ENCODE peak calls at places on chromosome 12, in nine cellular contexts. One of them, this sample, is unnamed.

GRCh38 chr12:113462117-113462774 is 9.4 kb downstream of the LHX5 start:
- DNase-seq in Peyer's patch: peak; percentile 89
- DNase-seq in uterus: peak; percentile 37
- DNase-seq in CD8-positive, alpha-beta T cell: peak; percentile 56
- DNase-seq in effector memory CD4-positive, alpha-beta T cell: peak; percentile 34
- DNase-seq in IMR-90: peak; percentile 68
- DNase-seq in stomach: peak; percentile 82
- DNase-seq in GM12878: no peak
- DNase-seq in pancreas: peak; percentile 79
- DNase-seq in this sample: peak; percentile 29

GRCh38 chr12:46558696-46559095 is 186.1 kb upstream of the SLC38A2 start:
- DNase-seq in Peyer's patch: no peak
- DNase-seq in uterus: no peak
- DNase-seq in CD8-positive, alpha-beta T cell: no peak
- DNase-seq in effector memory CD4-positive, alpha-beta T cell: no peak
- DNase-seq in IMR-90: no peak
- DNase-seq in stomach: no peak
- DNase-seq in GM12878: no peak
- DNase-seq in pancreas: no peak
- DNase-seq in this sample: no peak

GRCh38 chr12:96063046-96063445 is 27.7 kb upstream of the LTA4H start:
- DNase-seq in Peyer's patch: no peak
- DNase-seq in uterus: no peak
- DNase-seq in CD8-positive, alpha-beta T cell: no peak
- DNase-seq in effector memory CD4-positive, alpha-beta T cell: no peak
- DNase-seq in IMR-90: peak; percentile 25
- DNase-seq in stomach: no peak
- DNase-seq in GM12878: no peak
- DNase-seq in pancreas: no peak
- DNase-seq in this sample: no peak

GRCh38 chr12:28035483-28035882 is 63.0 kb upstream of the PTHLH start:
- DNase-seq in Peyer's patch: no peak
- DNase-seq in uterus: no peak
- DNase-seq in CD8-positive, alpha-beta T cell: no peak
- DNase-seq in effector memory CD4-positive, alpha-beta T cell: no peak
- DNase-seq in IMR-90: peak; percentile 87
- DNase-seq in stomach: no peak
- DNase-seq in GM12878: no peak
- DNase-seq in pancreas: no peak
- DNase-seq in this sample: no peak

GRCh38 chr12:51626115-51626514 is 35.1 kb downstream of the SCN8A start:
- DNase-seq in Peyer's patch: no peak
- DNase-seq in uterus: no peak
- DNase-seq in CD8-positive, alpha-beta T cell: no peak
- DNase-seq in effector memory CD4-positive, alpha-beta T cell: no peak
- DNase-seq in IMR-90: no peak
- DNase-seq in stomach: no peak
- DNase-seq in GM12878: no peak
- DNase-seq in pancreas: no peak
- DNase-seq in this sample: no peak

GRCh38 chr12:6352198-6353173 is 10.6 kb upstream of the TNFRSF1A start:
- DNase-seq in Peyer's patch: no peak
- DNase-seq in uterus: no peak
- DNase-seq in CD8-positive, alpha-beta T cell: no peak
- DNase-seq in effector memory CD4-positive, alpha-beta T cell: no peak
- DNase-seq in IMR-90: no peak
- DNase-seq in stomach: no peak
- DNase-seq in GM12878: no peak
- DNase-seq in pancreas: no peak
- DNase-seq in this sample: no peak

GRCh38 chr12:7369274-7369729 is 65.4 kb downstream of the ACSM4 start:
- DNase-seq in Peyer's patch: no peak
- DNase-seq in uterus: no peak
- DNase-seq in CD8-positive, alpha-beta T cell: no peak
- DNase-seq in effector memory CD4-positive, alpha-beta T cell: no peak
- DNase-seq in IMR-90: no peak
- DNase-seq in stomach: no peak
- DNase-seq in GM12878: peak; percentile 33
- DNase-seq in pancreas: no peak
- DNase-seq in this sample: no peak

GRCh38 chr12:120394483-120395367 is 25.8 kb upstream of the MSI1 start:
- DNase-seq in Peyer's patch: peak; percentile 53
- DNase-seq in uterus: no peak
- DNase-seq in CD8-positive, alpha-beta T cell: no peak
- DNase-seq in effector memory CD4-positive, alpha-beta T cell: no peak
- DNase-seq in IMR-90: no peak
- DNase-seq in stomach: peak; percentile 91
- DNase-seq in GM12878: no peak
- DNase-seq in pancreas: peak; percentile 80
- DNase-seq in this sample: no peak

GRCh38 chr12:71691504-71692129 is 5.7 kb downstream of the TMEM19 start:
- DNase-seq in Peyer's patch: no peak
- DNase-seq in uterus: no peak
- DNase-seq in CD8-positive, alpha-beta T cell: no peak
- DNase-seq in effector memory CD4-positive, alpha-beta T cell: no peak
- DNase-seq in IMR-90: no peak
- DNase-seq in stomach: peak; percentile 65
- DNase-seq in GM12878: no peak
- DNase-seq in pancreas: peak; percentile 37
- DNase-seq in this sample: no peak

GRCh38 chr12:50402270-50403000 is 1.8 kb downstream of the LARP4 start:
- DNase-seq in Peyer's patch: no peak
- DNase-seq in uterus: no peak
- DNase-seq in CD8-positive, alpha-beta T cell: no peak
- DNase-seq in effector memory CD4-positive, alpha-beta T cell: no peak
- DNase-seq in IMR-90: no peak
- DNase-seq in stomach: no peak
- DNase-seq in GM12878: no peak
- DNase-seq in pancreas: no peak
- DNase-seq in this sample: no peak

GRCh38 chr12:55663391-55663790 is 26.7 kb downstream of the OR10P1 start:
- DNase-seq in Peyer's patch: no peak
- DNase-seq in uterus: no peak
- DNase-seq in CD8-positive, alpha-beta T cell: no peak
- DNase-seq in effector memory CD4-positive, alpha-beta T cell: no peak
- DNase-seq in IMR-90: no peak
- DNase-seq in stomach: no peak
- DNase-seq in GM12878: no peak
- DNase-seq in pancreas: no peak
- DNase-seq in this sample: no peak

GRCh38 chr12:112995008-112995407 is 16.7 kb downstream of the OAS2 start:
- DNase-seq in Peyer's patch: no peak
- DNase-seq in uterus: no peak
- DNase-seq in CD8-positive, alpha-beta T cell: no peak
- DNase-seq in effector memory CD4-positive, alpha-beta T cell: no peak
- DNase-seq in IMR-90: no peak
- DNase-seq in stomach: no peak
- DNase-seq in GM12878: no peak
- DNase-seq in pancreas: no peak
- DNase-seq in this sample: no peak

GRCh38 chr12:97404549-97404948 is 58.1 kb upstream of the RMST start:
- DNase-seq in Peyer's patch: no peak
- DNase-seq in uterus: no peak
- DNase-seq in CD8-positive, alpha-beta T cell: no peak
- DNase-seq in effector memory CD4-positive, alpha-beta T cell: no peak
- DNase-seq in IMR-90: peak; percentile 6
- DNase-seq in stomach: peak; percentile 32
- DNase-seq in GM12878: peak; percentile 23
- DNase-seq in pancreas: no peak
- DNase-seq in this sample: no peak

GRCh38 chr12:29582677-29583076 is 85.2 kb upstream of the OVCH1 start:
- DNase-seq in Peyer's patch: no peak
- DNase-seq in uterus: no peak
- DNase-seq in CD8-positive, alpha-beta T cell: no peak
- DNase-seq in effector memory CD4-positive, alpha-beta T cell: no peak
- DNase-seq in IMR-90: no peak
- DNase-seq in stomach: peak; percentile 49
- DNase-seq in GM12878: no peak
- DNase-seq in pancreas: no peak
- DNase-seq in this sample: no peak

GRCh38 chr12:40063424-40063823 is 42.5 kb downstream of the SLC2A13 start:
- DNase-seq in Peyer's patch: no peak
- DNase-seq in uterus: no peak
- DNase-seq in CD8-positive, alpha-beta T cell: no peak
- DNase-seq in effector memory CD4-positive, alpha-beta T cell: no peak
- DNase-seq in IMR-90: no peak
- DNase-seq in stomach: no peak
- DNase-seq in GM12878: no peak
- DNase-seq in pancreas: no peak
- DNase-seq in this sample: no peak

GRCh38 chr12:118063567-118064391 is 2.8 kb upstream of the WSB2 start:
- DNase-seq in Peyer's patch: no peak
- DNase-seq in uterus: no peak
- DNase-seq in CD8-positive, alpha-beta T cell: no peak
- DNase-seq in effector memory CD4-positive, alpha-beta T cell: no peak
- DNase-seq in IMR-90: peak; percentile 52
- DNase-seq in stomach: no peak
- DNase-seq in GM12878: no peak
- DNase-seq in pancreas: no peak
- DNase-seq in this sample: no peak

GRCh38 chr12:57142727-57143126 is 4.7 kb downstream of the LRP1-AS start:
- DNase-seq in Peyer's patch: no peak
- DNase-seq in uterus: no peak
- DNase-seq in CD8-positive, alpha-beta T cell: no peak
- DNase-seq in effector memory CD4-positive, alpha-beta T cell: no peak
- DNase-seq in IMR-90: no peak
- DNase-seq in stomach: no peak
- DNase-seq in GM12878: no peak
- DNase-seq in pancreas: no peak
- DNase-seq in this sample: no peak

GRCh38 chr12:50397122-50397650 is 777 bp upstream of the FAM186A start:
- DNase-seq in Peyer's patch: no peak
- DNase-seq in uterus: no peak
- DNase-seq in CD8-positive, alpha-beta T cell: no peak
- DNase-seq in effector memory CD4-positive, alpha-beta T cell: no peak
- DNase-seq in IMR-90: peak; percentile 55
- DNase-seq in stomach: no peak
- DNase-seq in GM12878: no peak
- DNase-seq in pancreas: no peak
- DNase-seq in this sample: no peak

GRCh38 chr12:51449569-51450246 is 25.1 kb downstream of the SLC4A8 start:
- DNase-seq in Peyer's patch: no peak
- DNase-seq in uterus: no peak
- DNase-seq in CD8-positive, alpha-beta T cell: no peak
- DNase-seq in effector memory CD4-positive, alpha-beta T cell: no peak
- DNase-seq in IMR-90: peak; percentile 39
- DNase-seq in stomach: no peak
- DNase-seq in GM12878: no peak
- DNase-seq in pancreas: no peak
- DNase-seq in this sample: no peak

DNA sequence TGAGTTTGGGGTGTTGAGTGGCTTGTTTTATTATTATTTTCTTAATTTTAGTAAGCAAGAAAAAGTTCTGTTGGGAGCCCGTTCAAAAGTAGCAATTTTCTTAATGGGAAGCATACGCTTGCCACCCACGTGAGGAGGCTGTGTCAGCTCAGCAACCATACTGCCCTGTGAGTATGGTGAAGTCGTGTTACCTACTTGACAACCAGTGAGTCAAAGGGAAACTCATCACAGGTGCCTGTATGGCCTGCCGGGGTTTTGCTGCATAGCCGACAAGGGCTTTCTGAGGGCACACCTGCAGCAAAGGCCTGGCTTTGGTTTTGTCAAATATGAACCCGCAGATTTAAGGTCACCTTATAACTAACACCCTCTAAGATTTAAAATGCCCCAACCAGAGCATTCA is 31.1 kb downstream of the PITPNM2 start:
- DNase-seq in Peyer's patch: peak; percentile 65
- DNase-seq in uterus: no peak
- DNase-seq in CD8-positive, alpha-beta T cell: peak; percentile 39
- DNase-seq in effector memory CD4-positive, alpha-beta T cell: no peak
- DNase-seq in IMR-90: no peak
- DNase-seq in stomach: no peak
- DNase-seq in GM12878: peak; percentile 57
- DNase-seq in pancreas: no peak
- DNase-seq in this sample: no peak
- H3K27ac ChIP-seq in Peyer's patch: no peak overlapping the region
- H3K27ac ChIP-seq in uterus: no peak overlapping the region
- H3K27ac ChIP-seq in CD8-positive, alpha-beta T cell: peak overlapping the region; percentile 58
- H3K27ac ChIP-seq in effector memory CD4-positive, alpha-beta T cell: peak overlapping the region; percentile 42
- H3K27ac ChIP-seq in IMR-90: no peak overlapping the region
- H3K27ac ChIP-seq in stomach: no peak overlapping the region
- H3K27ac ChIP-seq in GM12878: no peak overlapping the region
- H3K27ac ChIP-seq in pancreas: no peak overlapping the region
- H3K27ac ChIP-seq in this sample: no peak overlapping the region

GRCh38 chr12:4810219-4810671 is 90.0 kb downstream of the GALNT8 start:
- DNase-seq in Peyer's patch: no peak
- DNase-seq in uterus: no peak
- DNase-seq in CD8-positive, alpha-beta T cell: no peak
- DNase-seq in effector memory CD4-positive, alpha-beta T cell: no peak
- DNase-seq in IMR-90: no peak
- DNase-seq in stomach: no peak
- DNase-seq in GM12878: no peak
- DNase-seq in pancreas: no peak
- DNase-seq in this sample: no peak
- H3K4me3 ChIP-seq in Peyer's patch: peak overlapping the region; percentile 29
- H3K4me3 ChIP-seq in uterus: peak overlapping the region; percentile 23
- H3K4me3 ChIP-seq in CD8-positive, alpha-beta T cell: no peak overlapping the region
- H3K4me3 ChIP-seq in effector memory CD4-positive, alpha-beta T cell: peak overlapping the region; percentile 53
- H3K4me3 ChIP-seq in IMR-90: no peak overlapping the region
- H3K4me3 ChIP-seq in stomach: peak overlapping the region; percentile 46
- H3K4me3 ChIP-seq in GM12878: no peak overlapping the region
- H3K4me3 ChIP-seq in pancreas: peak overlapping the region; percentile 29
- H3K4me3 ChIP-seq in this sample: no peak overlapping the region

DNA sequence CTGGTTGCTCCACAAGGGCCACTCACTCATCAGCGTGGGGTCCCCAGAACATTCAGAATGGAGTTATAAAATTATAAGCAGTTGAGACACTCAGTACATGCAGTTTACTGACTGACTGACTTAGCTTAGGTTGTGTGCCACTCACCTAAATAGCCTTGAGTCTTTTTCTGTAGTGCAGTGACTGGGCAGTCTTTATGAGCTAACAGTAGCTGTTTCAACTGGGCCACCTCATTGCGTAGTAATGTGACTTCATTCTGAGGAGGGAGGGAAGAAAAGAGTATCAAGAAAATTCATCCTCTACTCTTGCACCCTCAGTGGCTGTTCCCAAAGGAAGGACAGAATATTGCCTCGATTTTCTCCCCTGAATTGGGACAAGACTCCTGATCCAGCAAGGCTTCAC is 15.8 kb upstream of the NPFF start:
- DNase-seq in Peyer's patch: no peak
- DNase-seq in uterus: no peak
- DNase-seq in CD8-positive, alpha-beta T cell: no peak
- DNase-seq in effector memory CD4-positive, alpha-beta T cell: no peak
- DNase-seq in IMR-90: peak; percentile 66
- DNase-seq in stomach: no peak
- DNase-seq in GM12878: no peak
- DNase-seq in pancreas: no peak
- DNase-seq in this sample: no peak
- H3K9me3 ChIP-seq in Peyer's patch: no peaks in the 10 kb centered on the region
- H3K9me3 ChIP-seq in uterus: no peaks in the 10 kb centered on the region
- H3K9me3 ChIP-seq in CD8-positive, alpha-beta T cell: no peaks in the 10 kb centered on the region
- H3K9me3 ChIP-seq in effector memory CD4-positive, alpha-beta T cell: no peaks in the 10 kb centered on the region
- H3K9me3 ChIP-seq in IMR-90: no peaks in the 10 kb centered on the region
- H3K9me3 ChIP-seq in stomach: no peaks in the 10 kb centered on the region
- H3K9me3 ChIP-seq in GM12878: no peaks in the 10 kb centered on the region
- H3K9me3 ChIP-seq in pancreas: no peaks in the 10 kb centered on the region
- H3K9me3 ChIP-seq in this sample: no peaks in the 10 kb centered on the region

GRCh38 chr12:109878247-109878625 is 2.1 kb downstream of the GLTP start:
- DNase-seq in Peyer's patch: no peak
- DNase-seq in uterus: no peak
- DNase-seq in CD8-positive, alpha-beta T cell: no peak
- DNase-seq in effector memory CD4-positive, alpha-beta T cell: no peak
- DNase-seq in IMR-90: no peak
- DNase-seq in stomach: no peak
- DNase-seq in GM12878: no peak
- DNase-seq in pancreas: no peak
- DNase-seq in this sample: no peak
- H3K27ac ChIP-seq in Peyer's patch: no peak overlapping the region
- H3K27ac ChIP-seq in uterus: no peak overlapping the region
- H3K27ac ChIP-seq in CD8-positive, alpha-beta T cell: no peak overlapping the region
- H3K27ac ChIP-seq in effector memory CD4-positive, alpha-beta T cell: no peak overlapping the region
- H3K27ac ChIP-seq in IMR-90: no peak overlapping the region
- H3K27ac ChIP-seq in stomach: no peak overlapping the region
- H3K27ac ChIP-seq in GM12878: no peak overlapping the region
- H3K27ac ChIP-seq in pancreas: no peak overlapping the region
- H3K27ac ChIP-seq in this sample: no peak overlapping the region

This sample was measured in AG04450.